ENCODE peak calls at places on chromosomes 12 and 14, in four cellular contexts. I is glutamatergic neuron, W is colonic mucosa, N is psoas muscle. T is an unnamed sample.

GRCh38 chr12:95637471-95638155 is 86.3 kb upstream of the USP44 start:
- DNase-seq in W (no peak), I (no peak), N (no peak), T (no peak)

GRCh38 chr14:23624830-23625404 is 11.2 kb upstream of the DHRS2 start:
- DNase-seq in W (no peak), I (no peak), N (no peak), T (no peak)

GRCh38 chr14:99201351-99202073 is 70.5 kb downstream of the BCL11B start:
- DNase-seq in N (no peak), W (no peak), I (no peak), T (no peak)

GRCh38 chr14:22556021-22556989 is 32.7 kb downstream of the DAD1 start:
- DNase-seq in N (peak; percentile 41), I (no peak), W (peak; percentile 73), T (peak; percentile 99)

GRCh38 chr14:86654558-86655184 is 1124.7 kb downstream of the FLRT2 start:
- DNase-seq in W (peak; percentile 51), I (peak; percentile 87), N (no peak), T (peak; percentile 11)

GRCh38 chr12:39510001-39510400 is 67.1 kb upstream of the KIF21A start:
- DNase-seq in I (no peak), W (no peak), N (no peak), T (no peak)

GRCh38 chr12:2248901-2249381 is 196.2 kb downstream of the CACNA1C start:
- DNase-seq in I (no peak), W (no peak), N (no peak), T (no peak)

GRCh38 chr14:53016491-53016890 is 65.6 kb upstream of the FERMT2 start:
- DNase-seq in W (no peak), I (no peak), N (no peak), T (no peak)

GRCh38 chr12:83106873-83107272 is 420.2 kb downstream of the TMTC2 start:
- DNase-seq in N (no peak), W (no peak), I (no peak), T (no peak)

GRCh38 chr12:41511247-41511646 is 323.1 kb downstream of the PDZRN4 start:
- DNase-seq in N (no peak), W (no peak), I (no peak), T (no peak)

GRCh38 chr12:118188690-118189371 is 52.9 kb downstream of the PEBP1 start:
- DNase-seq in I (no peak), W (peak; percentile 30), N (peak; percentile 39), T (no peak)

GRCh38 chr14:23146423-23146910 is 27.4 kb upstream of the CEBPE start:
- DNase-seq in N (no peak), W (no peak), I (no peak), T (no peak)

GRCh38 chr12:2082321-2082720 is 29.5 kb downstream of the CACNA1C start:
- DNase-seq in N (no peak), I (no peak), W (no peak), T (no peak)

GRCh38 chr12:48682927-48683326 is 889 bp upstream of the KANSL2 start:
- DNase-seq in N (no peak), I (no peak), W (no peak), T (no peak)

GRCh38 chr12:104276192-104277131 is 27.1 kb upstream of the EID3 start:
- DNase-seq in I (no peak), W (peak; percentile 32), N (no peak), T (no peak)

GRCh38 chr12:75706786-75707605 is 195.6 kb upstream of the KRR1 start:
- DNase-seq in I (no peak), W (no peak), N (no peak), T (no peak)

GRCh38 chr14:92922155-92922735 is 705 bp upstream of the CHGA start:
- DNase-seq in N (no peak), I (no peak), W (no peak), T (no peak)

GRCh38 chr14:33509927-33510535 is 440.8 kb downstream of the EGLN3 start:
- DNase-seq in I (no peak), W (no peak), N (no peak), T (no peak)

GRCh38 chr12:80213871-80214270 is 114.5 kb downstream of the OTOGL start:
- DNase-seq in N (no peak), I (no peak), W (no peak), T (no peak)

GRCh38 chr14:75370416-75371205 is 57.2 kb upstream of the JDP2 start:
- DNase-seq in W (no peak), I (no peak), N (no peak), T (no peak)

GRCh38 chr14:90301580-90302181 is 30.1 kb downstream of the NRDE2 start:
- DNase-seq in N (no peak), W (no peak), I (no peak), T (no peak)

GRCh38 chr12:88753074-88753473 is 172.8 kb upstream of the KITLG start:
- DNase-seq in N (no peak), W (no peak), I (no peak), T (no peak)

GRCh38 chr14:91361236-91361811 is 56.3 kb downstream of the CCDC88C start:
- DNase-seq in N (no peak), W (no peak), I (no peak), T (no peak)

GRCh38 chr12:2374092-2374740 is 321.4 kb downstream of the CACNA1C start:
- DNase-seq in I (no peak), N (no peak), W (no peak), T (no peak)

GRCh38 chr12:109378579-109378978 is 30.9 kb downstream of the MYO1H start:
- DNase-seq in I (no peak), W (no peak), N (no peak), T (no peak)

GRCh38 chr14:58787601-58788000 is 149.8 kb downstream of the DACT1 start:
- DNase-seq in N (no peak), I (no peak), W (no peak), T (no peak)

GRCh38 chr12:69875416-69875815 is 50.4 kb downstream of the MYRFL start:
- DNase-seq in I (no peak), W (no peak), N (no peak), T (no peak)

GRCh38 chr14:33556382-33557121 is 394.3 kb downstream of the EGLN3 start:
- DNase-seq in I (no peak), N (no peak), W (no peak), T (no peak)

DNA sequence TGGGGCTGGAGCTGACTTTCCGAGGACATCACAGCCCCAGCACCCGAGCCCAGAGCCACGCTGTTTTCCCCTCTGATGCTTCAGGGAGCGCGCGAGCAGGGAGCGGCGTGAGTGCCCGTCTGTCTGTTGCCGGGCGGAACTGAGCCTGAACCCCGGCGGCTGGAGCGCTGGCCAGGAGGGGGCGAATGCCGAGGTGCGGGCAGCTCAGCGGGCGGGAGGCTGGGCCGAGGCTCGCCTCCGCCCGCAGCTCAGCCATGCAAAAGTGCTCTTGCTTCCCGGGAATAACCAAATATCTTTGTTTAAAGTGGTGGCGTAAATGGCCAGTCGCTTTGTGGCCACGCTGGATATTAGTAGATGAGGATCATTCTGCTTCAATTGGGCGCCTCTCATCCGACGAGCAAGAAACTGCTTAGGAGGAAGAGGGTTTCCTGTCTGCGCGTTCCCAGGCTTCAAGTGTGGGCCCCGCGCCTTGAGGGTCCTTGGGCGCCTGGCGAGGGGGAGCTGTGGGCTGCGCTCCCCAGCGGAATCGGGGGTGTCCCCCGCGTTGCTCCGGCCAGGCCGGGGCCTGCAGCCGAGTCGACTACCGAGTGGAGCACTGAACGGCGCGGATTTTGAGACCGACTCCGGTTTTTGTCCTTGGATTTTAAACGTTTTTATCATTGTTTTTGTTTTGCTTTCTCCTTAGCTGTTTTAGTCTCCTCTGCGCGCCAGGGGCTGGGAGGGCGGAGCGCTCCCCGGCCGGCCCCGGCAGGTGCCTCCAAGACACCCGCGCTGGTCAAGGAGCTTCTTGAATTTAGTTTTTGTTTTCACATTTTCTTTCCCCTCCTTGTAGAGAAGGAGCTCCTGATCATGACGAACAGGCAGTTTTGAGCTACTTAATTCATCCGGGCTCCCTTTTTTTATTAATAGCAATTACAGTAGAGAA is 831 bp upstream of the NKX2-1 start:
- DNase-seq in I (peak; percentile 80), N (no peak), W (peak; percentile 46), T (no peak)
- TF ChIP-seq CTCF in I (peak; percentile 25), N (no peak), W (no peak), T (no peak)

GRCh38 chr14:102785598-102785963 is 8.3 kb downstream of the TRAF3 start:
- DNase-seq in W (no peak), N (no peak), I (no peak), T (no peak)
- TF ChIP-seq CTCF in W (no peak), N (no peak), I (no peak), T (no peak)

DNA sequence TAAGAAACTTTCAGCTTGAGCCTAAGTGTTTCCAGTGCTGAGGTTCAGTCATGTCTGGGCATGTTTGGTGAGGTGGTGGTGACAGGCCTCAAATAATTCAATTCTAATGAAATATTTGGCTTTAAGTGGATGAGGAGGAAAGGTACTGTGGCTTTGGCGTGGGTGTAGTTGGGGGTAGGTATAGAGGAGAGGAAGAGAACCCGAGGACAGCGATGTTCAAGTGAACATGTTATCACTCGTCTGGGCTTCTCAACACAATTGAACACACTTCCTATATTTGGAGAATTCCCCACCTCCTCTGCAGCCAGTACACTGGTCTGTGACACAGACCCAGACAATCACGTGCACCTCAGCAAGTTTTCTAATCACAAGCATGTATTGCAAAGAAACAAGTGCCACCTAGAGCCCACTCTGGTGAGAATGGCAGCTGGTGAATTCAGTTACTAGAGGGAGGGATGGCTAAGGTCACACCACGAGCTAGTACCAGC is 53.0 kb downstream of the IFNG-AS1 start:
- DNase-seq in I (no peak), W (no peak), N (no peak), T (no peak)
- TF ChIP-seq CTCF in I (no peak), W (no peak), N (no peak), T (no peak)

DNA sequence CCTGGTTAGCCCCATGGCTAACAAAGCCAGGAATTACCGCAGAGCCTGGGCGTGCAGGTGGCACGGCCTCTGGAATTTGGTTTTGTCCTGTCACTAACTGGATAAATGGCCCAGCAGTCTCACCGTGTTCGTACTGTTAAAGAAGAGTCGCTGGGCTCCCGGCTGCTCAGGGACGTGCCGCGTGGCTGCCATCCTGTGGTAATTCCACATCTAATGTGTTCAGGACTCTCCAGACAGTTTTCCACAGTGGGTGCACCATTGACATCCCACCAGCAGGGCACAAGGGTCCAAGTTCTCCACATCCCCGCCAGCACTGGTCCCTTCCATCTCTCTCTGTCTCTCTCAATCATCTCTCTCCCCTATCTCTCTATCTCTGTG is 19.6 kb downstream of the NOC4L start:
- DNase-seq in I (peak; percentile 22), N (peak; percentile 12), W (no peak), T (no peak)
- TF ChIP-seq CTCF in I (peak; percentile 45), N (no peak), W (no peak), T (no peak)

GRCh38 chr14:69049675-69050074 is 70.6 kb upstream of the ACTN1 start:
- DNase-seq in N (no peak), I (no peak), W (no peak), T (no peak)
- TF ChIP-seq CTCF in N (no peak), I (no peak), W (no peak), T (no peak)

DNA sequence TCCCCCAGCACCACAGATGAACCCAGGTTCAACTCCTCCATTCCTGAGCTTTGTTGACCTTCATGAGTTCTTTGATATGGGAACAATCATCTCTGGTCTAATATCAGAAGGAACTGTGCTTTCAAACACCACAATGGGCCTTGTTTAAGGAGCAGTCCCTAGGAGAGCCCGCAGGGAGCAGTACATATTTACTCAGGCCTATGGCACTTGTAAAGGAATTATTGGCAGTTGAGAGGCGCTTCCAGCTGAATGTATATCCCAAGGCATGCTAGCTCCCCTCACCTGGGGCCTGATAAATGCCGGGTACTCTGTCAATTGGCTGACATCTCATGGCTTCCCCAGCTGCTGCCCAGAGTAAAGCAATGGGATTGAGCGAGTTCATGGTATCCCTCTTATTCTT is 76.2 kb downstream of the ZFP36L1 start:
- DNase-seq in I (no peak), N (no peak), W (peak; percentile 55), T (no peak)
- TF ChIP-seq CTCF in I (no peak), N (no peak), W (no peak), T (no peak)